ENCODE peak calls at places on chromosomes 11 and 22, in eight cellular contexts. One of them, this sample, is unnamed.

GRCh38 chr22:36180038-36180880 is 19.7 kb upstream of the APOL3 start:
- DNase-seq in right atrium auricular region: peak; percentile 92
- DNase-seq in RWPE1: peak; percentile 17
- DNase-seq in NB4: peak; percentile 68
- DNase-seq in endodermal cell: peak; percentile 95
- DNase-seq in natural killer cell: peak; percentile 84
- DNase-seq in fibroblast of mammary gland: peak; percentile 63
- DNase-seq in brain microvascular endothelial cell: peak; percentile 63
- DNase-seq in this sample: peak; percentile 75

GRCh38 chr22:48940988-48941902 is 886.4 kb downstream of the BRD1 start:
- DNase-seq in right atrium auricular region: peak; percentile 34
- DNase-seq in RWPE1: no peak
- DNase-seq in NB4: no peak
- DNase-seq in endodermal cell: peak; percentile 27
- DNase-seq in natural killer cell: peak; percentile 5
- DNase-seq in fibroblast of mammary gland: no peak
- DNase-seq in brain microvascular endothelial cell: no peak
- DNase-seq in this sample: peak; percentile 1

GRCh38 chr11:44538375-44539054 is 26.9 kb upstream of the CD82 start:
- DNase-seq in right atrium auricular region: peak; percentile 81
- DNase-seq in RWPE1: peak; percentile 84
- DNase-seq in NB4: peak; percentile 70
- DNase-seq in endodermal cell: peak; percentile 96
- DNase-seq in natural killer cell: peak; percentile 62
- DNase-seq in fibroblast of mammary gland: peak; percentile 61
- DNase-seq in brain microvascular endothelial cell: peak; percentile 65
- DNase-seq in this sample: peak; percentile 61

GRCh38 chr11:57476223-57476882 is 16.0 kb downstream of the RTN4RL2 start:
- DNase-seq in right atrium auricular region: no peak
- DNase-seq in RWPE1: no peak
- DNase-seq in NB4: no peak
- DNase-seq in endodermal cell: peak; percentile 77
- DNase-seq in natural killer cell: peak; percentile 38
- DNase-seq in fibroblast of mammary gland: no peak
- DNase-seq in brain microvascular endothelial cell: no peak
- DNase-seq in this sample: no peak

GRCh38 chr11:45500457-45500856 is 165.0 kb downstream of the CHST1 start:
- DNase-seq in right atrium auricular region: no peak
- DNase-seq in RWPE1: no peak
- DNase-seq in NB4: no peak
- DNase-seq in endodermal cell: peak; percentile 30
- DNase-seq in natural killer cell: no peak
- DNase-seq in fibroblast of mammary gland: no peak
- DNase-seq in brain microvascular endothelial cell: no peak
- DNase-seq in this sample: peak; percentile 25

GRCh38 chr22:41074941-41075710 is 17.3 kb upstream of the EP300 start:
- DNase-seq in right atrium auricular region: no peak
- DNase-seq in RWPE1: no peak
- DNase-seq in NB4: no peak
- DNase-seq in endodermal cell: no peak
- DNase-seq in natural killer cell: no peak
- DNase-seq in fibroblast of mammary gland: no peak
- DNase-seq in brain microvascular endothelial cell: no peak
- DNase-seq in this sample: no peak

GRCh38 chr11:46521947-46522681 is 71.7 kb downstream of the AMBRA1 start:
- DNase-seq in right atrium auricular region: no peak
- DNase-seq in RWPE1: no peak
- DNase-seq in NB4: peak; percentile 39
- DNase-seq in endodermal cell: no peak
- DNase-seq in natural killer cell: no peak
- DNase-seq in fibroblast of mammary gland: peak; percentile 57
- DNase-seq in brain microvascular endothelial cell: peak; percentile 30
- DNase-seq in this sample: no peak

GRCh38 chr11:1988667-1989317 is 8.8 kb downstream of the H19 start:
- DNase-seq in right atrium auricular region: peak; percentile 16
- DNase-seq in RWPE1: no peak
- DNase-seq in NB4: no peak
- DNase-seq in endodermal cell: peak; percentile 10
- DNase-seq in natural killer cell: no peak
- DNase-seq in fibroblast of mammary gland: no peak
- DNase-seq in brain microvascular endothelial cell: no peak
- DNase-seq in this sample: peak; percentile 21

GRCh38 chr11:34641981-34642380 is 21.1 kb downstream of the EHF start:
- DNase-seq in right atrium auricular region: no peak
- DNase-seq in RWPE1: no peak
- DNase-seq in NB4: no peak
- DNase-seq in endodermal cell: no peak
- DNase-seq in natural killer cell: no peak
- DNase-seq in fibroblast of mammary gland: no peak
- DNase-seq in brain microvascular endothelial cell: no peak
- DNase-seq in this sample: no peak

GRCh38 chr11:23288001-23288783 is 427.9 kb upstream of the CCDC179 start:
- DNase-seq in right atrium auricular region: no peak
- DNase-seq in RWPE1: no peak
- DNase-seq in NB4: no peak
- DNase-seq in endodermal cell: no peak
- DNase-seq in natural killer cell: no peak
- DNase-seq in fibroblast of mammary gland: peak; percentile 94
- DNase-seq in brain microvascular endothelial cell: peak; percentile 31
- DNase-seq in this sample: peak; percentile 17

GRCh38 chr11:37908224-37908558 is 1310.2 kb upstream of the RAG2 start:
- DNase-seq in right atrium auricular region: no peak
- DNase-seq in RWPE1: no peak
- DNase-seq in NB4: no peak
- DNase-seq in endodermal cell: no peak
- DNase-seq in natural killer cell: no peak
- DNase-seq in fibroblast of mammary gland: no peak
- DNase-seq in brain microvascular endothelial cell: no peak
- DNase-seq in this sample: no peak

GRCh38 chr11:34653851-34654490 is 33.1 kb downstream of the EHF start:
- DNase-seq in right atrium auricular region: no peak
- DNase-seq in RWPE1: peak; percentile 76
- DNase-seq in NB4: peak; percentile 8
- DNase-seq in endodermal cell: peak; percentile 63
- DNase-seq in natural killer cell: no peak
- DNase-seq in fibroblast of mammary gland: peak; percentile 95
- DNase-seq in brain microvascular endothelial cell: peak; percentile 95
- DNase-seq in this sample: peak; percentile 49

GRCh38 chr11:8715501-8715900 is 32.9 kb downstream of the RPL27A start:
- DNase-seq in right atrium auricular region: peak; percentile 73
- DNase-seq in RWPE1: no peak
- DNase-seq in NB4: peak; percentile 67
- DNase-seq in endodermal cell: no peak
- DNase-seq in natural killer cell: no peak
- DNase-seq in fibroblast of mammary gland: no peak
- DNase-seq in brain microvascular endothelial cell: no peak
- DNase-seq in this sample: no peak

GRCh38 chr22:49307870-49308269 is 519.8 kb downstream of the BRD1 start:
- DNase-seq in right atrium auricular region: no peak
- DNase-seq in RWPE1: no peak
- DNase-seq in NB4: no peak
- DNase-seq in endodermal cell: peak; percentile 22
- DNase-seq in natural killer cell: no peak
- DNase-seq in fibroblast of mammary gland: no peak
- DNase-seq in brain microvascular endothelial cell: no peak
- DNase-seq in this sample: no peak

DNA sequence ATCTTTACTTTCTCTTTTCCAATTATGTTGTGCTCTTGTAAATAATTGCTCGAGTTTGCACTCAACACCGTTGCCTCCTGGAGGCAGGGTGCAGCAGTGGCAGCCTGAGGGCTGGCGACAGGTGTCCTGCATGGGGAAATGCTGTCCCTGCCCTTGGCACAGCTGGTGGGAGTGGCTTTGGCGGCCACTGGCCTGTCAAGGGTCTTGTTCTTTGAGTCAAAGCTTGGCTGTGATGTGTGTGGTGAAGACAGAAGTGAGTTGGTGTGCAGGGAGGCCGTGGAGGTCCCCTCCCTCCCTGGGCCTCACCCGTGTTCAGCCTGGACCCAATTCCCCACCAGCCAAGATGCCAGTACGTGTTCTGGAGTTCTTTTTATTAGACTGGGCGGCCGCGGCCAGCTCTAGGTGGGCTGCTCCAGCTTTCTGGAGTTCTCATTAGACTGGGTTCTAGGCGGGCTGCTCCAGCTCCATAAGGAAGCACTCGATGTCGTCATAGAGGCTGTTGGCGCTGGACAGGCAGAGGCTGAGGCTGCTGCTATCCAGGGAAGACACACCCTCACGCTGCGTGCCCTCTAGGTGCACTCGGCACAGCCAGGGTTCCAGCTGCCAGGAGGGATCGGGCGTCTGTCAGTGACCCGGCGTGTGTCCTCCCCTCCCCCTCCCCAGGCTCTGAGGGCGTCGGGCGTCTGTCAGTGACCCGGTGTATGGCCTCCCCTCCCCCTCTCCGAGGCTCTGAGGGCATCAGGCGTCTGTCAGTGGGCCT is 3.4 kb downstream of the IRF7 start:
- DNase-seq in right atrium auricular region: no peak
- DNase-seq in RWPE1: no peak
- DNase-seq in NB4: peak; percentile 64
- DNase-seq in endodermal cell: peak; percentile 86
- DNase-seq in natural killer cell: no peak
- DNase-seq in fibroblast of mammary gland: peak; percentile 29
- DNase-seq in brain microvascular endothelial cell: no peak
- DNase-seq in this sample: no peak
- TF ChIP-seq CTCF in right atrium auricular region: no peak
- TF ChIP-seq CTCF in RWPE1: no peak
- TF ChIP-seq CTCF in NB4: peak; percentile 33
- TF ChIP-seq CTCF in endodermal cell: peak; percentile 67
- TF ChIP-seq CTCF in natural killer cell: no peak
- TF ChIP-seq CTCF in fibroblast of mammary gland: peak; percentile 24
- TF ChIP-seq CTCF in brain microvascular endothelial cell: peak; percentile 56
- TF ChIP-seq CTCF in this sample: no peak

GRCh38 chr22:28882878-28883656 is at the start of gene ZNRF3:
- DNase-seq in right atrium auricular region: peak; percentile 93
- DNase-seq in RWPE1: peak; percentile 84
- DNase-seq in NB4: peak; percentile 91
- DNase-seq in endodermal cell: peak; percentile 96
- DNase-seq in natural killer cell: peak; percentile 87
- DNase-seq in fibroblast of mammary gland: peak; percentile 89
- DNase-seq in brain microvascular endothelial cell: peak; percentile 80
- DNase-seq in this sample: peak; percentile 98
- TF ChIP-seq CTCF in right atrium auricular region: no peak
- TF ChIP-seq CTCF in RWPE1: no peak
- TF ChIP-seq CTCF in NB4: no peak
- TF ChIP-seq CTCF in endodermal cell: no peak
- TF ChIP-seq CTCF in natural killer cell: no peak
- TF ChIP-seq CTCF in fibroblast of mammary gland: no peak
- TF ChIP-seq CTCF in brain microvascular endothelial cell: no peak
- TF ChIP-seq CTCF in this sample: no peak

GRCh38 chr11:17526931-17527660 is 17.1 kb downstream of the USH1C start:
- DNase-seq in right atrium auricular region: no peak
- DNase-seq in RWPE1: no peak
- DNase-seq in NB4: no peak
- DNase-seq in endodermal cell: no peak
- DNase-seq in natural killer cell: no peak
- DNase-seq in fibroblast of mammary gland: no peak
- DNase-seq in brain microvascular endothelial cell: no peak
- DNase-seq in this sample: no peak

GRCh38 chr11:17529814-17530162 is 14.4 kb downstream of the USH1C start:
- DNase-seq in right atrium auricular region: peak; percentile 60
- DNase-seq in RWPE1: no peak
- DNase-seq in NB4: no peak
- DNase-seq in endodermal cell: no peak
- DNase-seq in natural killer cell: no peak
- DNase-seq in fibroblast of mammary gland: no peak
- DNase-seq in brain microvascular endothelial cell: no peak
- DNase-seq in this sample: no peak

GRCh38 chr11:17526326-17526725 is 17.9 kb downstream of the USH1C start:
- DNase-seq in right atrium auricular region: no peak
- DNase-seq in RWPE1: no peak
- DNase-seq in NB4: no peak
- DNase-seq in endodermal cell: no peak
- DNase-seq in natural killer cell: no peak
- DNase-seq in fibroblast of mammary gland: no peak
- DNase-seq in brain microvascular endothelial cell: no peak
- DNase-seq in this sample: no peak

GRCh38 chr11:17528906-17529813 is 15.1 kb downstream of the USH1C start:
- DNase-seq in right atrium auricular region: no peak
- DNase-seq in RWPE1: no peak
- DNase-seq in NB4: no peak
- DNase-seq in endodermal cell: no peak
- DNase-seq in natural killer cell: no peak
- DNase-seq in fibroblast of mammary gland: no peak
- DNase-seq in brain microvascular endothelial cell: no peak
- DNase-seq in this sample: no peak

DNA sequence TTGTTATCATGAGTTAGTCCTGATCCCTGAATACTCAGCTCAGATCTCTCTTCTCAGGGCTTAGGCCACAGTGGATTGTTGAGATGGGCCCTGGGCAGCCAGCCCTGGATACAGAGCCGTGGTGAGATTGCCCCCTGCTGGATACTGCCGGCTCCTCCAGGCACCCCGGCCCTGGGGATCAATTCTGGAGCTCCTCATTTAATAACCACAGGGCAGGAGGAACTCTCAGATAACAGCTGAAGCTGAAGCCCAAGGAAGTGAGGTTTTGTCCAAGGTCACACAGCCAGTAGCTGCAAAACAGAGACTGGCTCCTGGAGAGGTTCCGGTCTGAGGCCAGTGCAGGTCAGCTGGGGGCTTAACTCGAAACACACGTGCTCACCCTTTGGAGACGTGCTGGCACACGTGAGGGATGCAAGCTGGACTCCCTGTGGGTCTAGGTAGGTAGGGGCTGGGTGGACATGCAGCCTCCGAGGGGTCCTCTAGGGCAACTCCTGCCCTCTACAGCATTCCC is 16.0 kb downstream of the USH1C start:
- DNase-seq in right atrium auricular region: no peak
- DNase-seq in RWPE1: peak; percentile 56
- DNase-seq in NB4: peak; percentile 66
- DNase-seq in endodermal cell: peak; percentile 94
- DNase-seq in natural killer cell: peak; percentile 22
- DNase-seq in fibroblast of mammary gland: peak; percentile 35
- DNase-seq in brain microvascular endothelial cell: peak; percentile 54
- DNase-seq in this sample: no peak
- TF ChIP-seq CTCF in right atrium auricular region: peak; percentile 39
- TF ChIP-seq CTCF in RWPE1: peak; percentile 56
- TF ChIP-seq CTCF in NB4: peak; percentile 73
- TF ChIP-seq CTCF in endodermal cell: peak; percentile 95
- TF ChIP-seq CTCF in natural killer cell: peak; percentile 26
- TF ChIP-seq CTCF in fibroblast of mammary gland: peak; percentile 75
- TF ChIP-seq CTCF in brain microvascular endothelial cell: peak; percentile 87
- TF ChIP-seq CTCF in this sample: no peak

DNA sequence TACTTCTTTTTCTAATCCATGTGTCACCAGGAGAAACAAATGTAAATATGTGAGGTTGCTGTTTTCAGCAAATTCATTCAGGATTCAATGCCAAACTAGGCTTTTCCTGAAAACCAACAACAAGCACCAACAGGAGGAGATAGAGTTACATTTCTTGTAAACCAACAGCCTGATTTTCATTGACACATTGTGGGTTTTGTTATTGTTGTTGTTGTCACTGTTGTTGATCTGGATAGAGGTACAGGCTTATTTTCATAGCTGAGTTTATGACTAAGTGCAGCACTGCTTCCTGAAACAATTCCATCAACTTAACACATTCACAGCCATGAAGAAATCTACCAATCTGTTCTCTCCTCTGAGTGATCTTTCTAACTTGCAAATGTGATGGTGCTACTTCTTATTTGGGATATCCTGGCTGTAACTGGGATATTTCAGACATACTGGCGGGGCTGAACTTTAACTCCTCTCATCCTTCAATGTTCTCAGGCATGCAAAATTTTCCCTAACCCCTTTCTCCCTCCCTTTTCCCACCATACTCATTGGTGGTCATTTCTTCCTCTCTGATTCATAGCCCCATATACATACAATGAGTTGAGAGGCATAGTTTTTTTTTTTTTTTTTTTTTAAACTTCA is 65.5 kb downstream of the ME3 start:
- DNase-seq in right atrium auricular region: no peak
- DNase-seq in RWPE1: no peak
- DNase-seq in NB4: no peak
- DNase-seq in endodermal cell: no peak
- DNase-seq in natural killer cell: no peak
- DNase-seq in fibroblast of mammary gland: peak; percentile 42
- DNase-seq in brain microvascular endothelial cell: peak; percentile 45
- DNase-seq in this sample: no peak
- TF ChIP-seq CTCF in right atrium auricular region: no peak
- TF ChIP-seq CTCF in RWPE1: no peak
- TF ChIP-seq CTCF in NB4: no peak
- TF ChIP-seq CTCF in endodermal cell: peak; percentile 21
- TF ChIP-seq CTCF in natural killer cell: no peak
- TF ChIP-seq CTCF in fibroblast of mammary gland: no peak
- TF ChIP-seq CTCF in brain microvascular endothelial cell: no peak
- TF ChIP-seq CTCF in this sample: no peak